ENCODE peak calls at places on chromosomes 12 and 14, in seven cellular contexts. I is pancreas, L is tibial artery, F is uterus, B is fibroblast of mammary gland, W is brain microvascular endothelial cell, G is OCI-LY7. V is an unnamed sample.

GRCh38 chr12:8823565-8824300 is 1.3 kb downstream of the A2ML1 start:
- DNase-seq in I (no peak), L (no peak), F (peak), B (peak), W (no peak), G (peak), V (no peak)

GRCh38 chr12:38159092-38159551 is 157.5 kb upstream of the ALG10B start:
- DNase-seq in I (peak), L (no peak), F (no peak), B (no peak), W (no peak), G (no peak), V (no peak)

GRCh38 chr14:49106721-49107689 is 479.2 kb downstream of the RPS29 start:
- DNase-seq in I (no peak), L (no peak), F (no peak), B (peak), W (peak), G (no peak), V (peak)

GRCh38 chr12:48454675-48455074 is 17.7 kb upstream of the ANP32D start:
- DNase-seq in I (no peak), L (no peak), F (no peak), B (peak), W (peak), G (peak), V (peak)

GRCh38 chr12:55833056-55833455 is 3.7 kb upstream of the DNAJC14 start:
- DNase-seq in I (no peak), L (no peak), F (no peak), B (no peak), W (no peak), G (no peak), V (no peak)

GRCh38 chr14:104977008-104977680 is 1.0 kb downstream of the AHNAK2 start:
- DNase-seq in I (peak), L (peak), F (no peak), B (no peak), W (no peak), G (no peak), V (no peak)

GRCh38 chr14:101828038-101828437 is 66.5 kb downstream of the PPP2R5C start:
- DNase-seq in I (no peak), L (no peak), F (no peak), B (no peak), W (no peak), G (no peak), V (no peak)

GRCh38 chr12:130555628-130556485 is 160.2 kb downstream of the RIMBP2 start:
- DNase-seq in I (peak), L (no peak), F (no peak), B (no peak), W (no peak), G (no peak), V (no peak)

GRCh38 chr14:21965042-21965441 is 291.4 kb upstream of the OR4E1 start:
- DNase-seq in I (no peak), L (no peak), F (no peak), B (no peak), W (no peak), G (peak), V (no peak)

GRCh38 chr12:131151558-131152345 is 198.0 kb downstream of the ADGRD1 start:
- DNase-seq in I (no peak), L (peak), F (no peak), B (no peak), W (no peak), G (no peak), V (no peak)

GRCh38 chr14:90398315-90398811 is 1.5 kb downstream of the CALM1 start:
- DNase-seq in I (peak), L (peak), F (no peak), B (no peak), W (peak), G (peak), V (no peak)

GRCh38 chr14:61644834-61645233 is 50.5 kb upstream of the HIF1A start:
- DNase-seq in I (no peak), L (no peak), F (no peak), B (no peak), W (no peak), G (peak), V (no peak)

GRCh38 chr12:97535582-97535981 is 73.0 kb downstream of the RMST start:
- DNase-seq in I (no peak), L (no peak), F (no peak), B (peak), W (no peak), G (no peak), V (no peak)

GRCh38 chr14:104115691-104116543 is 22.5 kb upstream of the KIF26A start:
- DNase-seq in I (peak), L (peak), F (no peak), B (no peak), W (no peak), G (no peak), V (no peak)

GRCh38 chr12:95173392-95174251 is 43.6 kb downstream of the FGD6 start:
- DNase-seq in I (peak), L (no peak), F (peak), B (peak), W (peak), G (no peak), V (no peak)

GRCh38 chr14:101064121-101064661 is 160.7 kb upstream of the RTL1 start:
- DNase-seq in I (no peak), L (peak), F (no peak), B (no peak), W (no peak), G (no peak), V (no peak)

GRCh38 chr12:19419086-19419485 is 20.2 kb upstream of the AEBP2 start:
- DNase-seq in I (no peak), L (no peak), F (no peak), B (no peak), W (no peak), G (no peak), V (no peak)

GRCh38 chr14:68394113-68394718 is 398.7 kb downstream of the ZFP36L1 start:
- DNase-seq in I (no peak), L (no peak), F (no peak), B (no peak), W (no peak), G (no peak), V (no peak)

GRCh38 chr12:127174881-127175280 is 1092.1 kb upstream of the TMEM132C start:
- DNase-seq in I (no peak), L (no peak), F (no peak), B (peak), W (no peak), G (no peak), V (no peak)

GRCh38 chr12:105493091-105493615 is 162.7 kb downstream of the C12orf75 start:
- DNase-seq in I (no peak), L (no peak), F (no peak), B (no peak), W (no peak), G (no peak), V (no peak)

GRCh38 chr14:71130491-71131179 is 223.4 kb downstream of the PCNX1 start:
- DNase-seq in I (no peak), L (no peak), F (no peak), B (peak), W (peak), G (peak), V (peak)

GRCh38 chr14:70188292-70188607 is 501 bp downstream of the SLC8A3 start:
- DNase-seq in I (peak), L (no peak), F (no peak), B (no peak), W (no peak), G (no peak), V (no peak)

GRCh38 chr12:128970941-128971340 is 117.7 kb downstream of the GLT1D1 start:
- DNase-seq in I (no peak), L (no peak), F (no peak), B (no peak), W (no peak), G (no peak), V (no peak)

GRCh38 chr14:79044894-79045624 is 874.9 kb downstream of the NRXN3 start:
- DNase-seq in I (peak), L (no peak), F (peak), B (peak), W (peak), G (no peak), V (peak)

GRCh38 chr14:68458253-68458652 is 334.6 kb downstream of the ZFP36L1 start:
- DNase-seq in I (no peak), L (no peak), F (no peak), B (no peak), W (no peak), G (no peak), V (no peak)

GRCh38 chr14:77761205-77761931 is 412 bp upstream of the SNW1 start:
- DNase-seq in I (no peak), L (peak), F (peak), B (peak), W (peak), G (peak), V (no peak)

GRCh38 chr12:57085999-57086950 is 2.6 kb upstream of the NAB2 start:
- DNase-seq in I (peak), L (peak), F (peak), B (peak), W (peak), G (peak), V (no peak)

GRCh38 chr14:53951661-53952265 is 4.9 kb downstream of the BMP4 start:
- DNase-seq in I (peak), L (no peak), F (no peak), B (no peak), W (no peak), G (no peak), V (no peak)

GRCh38 chr12:58818546-58818945 is 101.8 kb downstream of the LRIG3 start:
- DNase-seq in I (no peak), L (no peak), F (no peak), B (peak), W (no peak), G (no peak), V (no peak)

GRCh38 chr12:68804654-68805591 is 3.1 kb upstream of the MDM2 start:
- DNase-seq in I (peak), L (no peak), F (no peak), B (no peak), W (no peak), G (no peak), V (no peak)

GRCh38 chr12:78088391-78088832 is 257.7 kb downstream of the NAV3 start:
- DNase-seq in I (no peak), L (no peak), F (no peak), B (peak), W (no peak), G (peak), V (no peak)

DNA sequence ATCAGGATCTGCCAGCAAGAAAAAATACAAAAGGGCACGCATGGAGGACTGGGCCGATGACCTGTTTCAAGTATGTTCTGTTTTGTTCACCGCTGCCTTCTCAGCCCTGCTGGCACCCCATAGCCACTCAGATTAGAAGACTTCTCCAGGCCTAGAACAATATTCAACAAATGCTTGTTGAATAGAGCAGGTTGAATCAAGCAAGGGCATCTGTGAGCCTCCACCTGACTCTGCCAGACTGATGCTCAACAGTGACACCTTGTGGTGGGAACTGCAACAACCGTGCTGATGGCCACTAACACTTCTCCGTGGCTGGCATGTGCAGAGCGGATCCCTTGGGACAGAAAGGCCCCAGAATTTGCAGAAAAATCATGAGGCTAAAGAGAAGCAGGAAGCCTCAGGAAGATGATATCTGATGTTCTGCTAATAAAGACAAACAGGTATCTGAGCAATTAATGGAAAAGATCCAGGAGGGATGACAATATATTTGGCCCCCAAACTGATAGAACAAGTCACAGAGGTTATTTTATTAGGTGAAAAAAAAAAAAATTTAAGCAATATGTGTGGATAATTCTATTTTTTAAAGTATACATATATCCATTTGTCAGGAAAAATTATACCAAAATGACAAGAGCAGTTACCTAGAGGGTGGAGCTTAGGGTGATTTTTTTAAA is 114.3 kb downstream of the KSR2 start:
- DNase-seq in I (peak), L (no peak), F (no peak), B (peak), W (peak), G (peak), V (no peak)
- TF ChIP-seq CTCF in I (peak), L (no peak), F (peak), B (peak), W (peak), G (peak), V (peak)

GRCh38 chr12:27330846-27331245 is 1.8 kb upstream of the BMAL2 start:
- DNase-seq in I (no peak), L (no peak), F (no peak), B (no peak), W (no peak), G (no peak), V (no peak)
- H3K4me3 ChIP-seq in I (no peak), L (no peak), F (no peak), B (no peak), W (no peak), G (no peak), V (no peak)

GRCh38 chr14:35147711-35148110 is 25.4 kb downstream of the PRORP start:
- DNase-seq in I (no peak), L (no peak), F (no peak), B (no peak), W (no peak), G (no peak), V (no peak)

GRCh38 chr14:35147186-35147585 is 24.8 kb downstream of the PRORP start:
- DNase-seq in I (no peak), L (no peak), F (no peak), B (no peak), W (no peak), G (no peak), V (no peak)

GRCh38 chr14:35140718-35141581 is 18.6 kb downstream of the PRORP start:
- DNase-seq in I (no peak), L (no peak), F (no peak), B (peak), W (no peak), G (peak), V (no peak)

GRCh38 chr14:35146711-35147149 is 24.4 kb downstream of the PRORP start:
- DNase-seq in I (no peak), L (no peak), F (no peak), B (no peak), W (no peak), G (no peak), V (no peak)

DNA sequence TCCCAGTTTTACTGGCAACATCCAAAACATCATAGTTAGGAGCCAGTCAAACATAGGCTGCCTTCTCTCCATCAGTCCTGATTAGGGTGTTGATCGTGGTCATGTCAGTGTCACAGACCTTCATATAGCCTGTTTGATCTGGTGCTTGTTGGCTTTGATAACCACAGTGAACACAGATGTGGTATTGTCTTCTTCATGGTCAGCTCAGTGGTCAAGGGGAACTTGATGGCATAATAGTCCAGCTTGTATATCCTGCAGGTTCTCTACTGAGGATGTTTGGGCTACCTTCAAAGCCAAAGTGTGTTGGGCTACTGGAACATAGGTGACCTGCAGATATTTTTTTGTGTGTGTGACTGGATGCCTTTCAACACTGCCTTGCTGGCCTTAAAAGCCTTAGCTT is 21.7 kb downstream of the PRORP start:
- DNase-seq in I (no peak), L (no peak), F (no peak), B (no peak), W (no peak), G (no peak), V (no peak)
- TF ChIP-seq CTCF in I (no peak), L (no peak), F (no peak), B (no peak), W (no peak), G (no peak), V (no peak)

DNA sequence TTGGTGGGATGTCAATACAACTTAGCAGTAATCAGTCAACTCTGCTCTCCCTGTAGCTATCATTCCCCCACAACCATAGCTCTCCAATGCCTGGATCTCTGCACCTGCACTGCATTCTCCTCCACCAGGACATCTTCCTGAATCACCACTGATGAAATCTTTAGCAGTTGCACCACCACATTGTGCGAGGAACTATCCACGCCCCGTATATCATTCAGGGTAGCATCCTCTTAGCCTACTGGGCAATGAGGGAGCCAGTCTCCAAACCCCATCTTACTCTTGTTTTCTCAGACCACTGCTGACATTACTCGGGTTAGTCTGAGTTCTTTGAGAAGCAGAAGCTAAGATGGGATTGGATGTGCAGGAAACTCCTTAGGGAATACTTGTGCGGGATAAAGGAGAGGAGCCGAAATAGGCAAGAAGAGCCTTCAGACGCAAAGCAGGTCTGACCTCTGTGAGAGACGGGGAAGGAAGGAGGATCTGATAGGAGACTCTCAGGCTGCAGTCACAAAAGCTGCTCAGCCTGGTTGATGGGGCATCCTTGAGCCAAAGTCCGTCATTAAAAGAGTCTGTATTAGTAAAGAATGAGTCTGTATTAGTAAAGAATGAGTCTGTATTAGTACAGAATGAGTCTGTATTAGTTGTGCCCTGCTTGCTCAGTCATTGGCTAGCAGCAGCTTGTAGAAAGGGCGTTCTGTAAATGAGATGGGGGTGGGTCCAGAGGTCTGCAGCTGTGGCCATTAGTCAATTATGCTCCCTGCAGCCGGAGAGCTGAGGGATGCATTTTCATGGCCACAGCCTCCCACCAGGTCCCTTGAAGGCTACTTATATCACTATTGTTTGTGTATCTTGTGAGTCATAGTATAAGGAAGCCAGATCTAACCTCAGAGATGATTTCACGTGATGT is 49.6 kb upstream of the RASSF3 start:
- DNase-seq in I (no peak), L (no peak), F (peak), B (peak), W (peak), G (no peak), V (no peak)
- H3K4me3 ChIP-seq in I (no peak), L (no peak), F (no peak), B (no peak), W (peak), G (no peak), V (no peak)

GRCh38 chr12:30807695-30808034 is 52.9 kb upstream of the CAPRIN2 start:
- DNase-seq in I (no peak), L (no peak), F (no peak), B (no peak), W (no peak), G (no peak), V (no peak)

GRCh38 chr12:30810918-30811317 is 56.2 kb upstream of the CAPRIN2 start:
- DNase-seq in I (no peak), L (no peak), F (no peak), B (no peak), W (no peak), G (no peak), V (no peak)

GRCh38 chr12:30806989-30807694 is 52.4 kb upstream of the CAPRIN2 start:
- DNase-seq in I (peak), L (no peak), F (no peak), B (peak), W (peak), G (peak), V (no peak)

DNA sequence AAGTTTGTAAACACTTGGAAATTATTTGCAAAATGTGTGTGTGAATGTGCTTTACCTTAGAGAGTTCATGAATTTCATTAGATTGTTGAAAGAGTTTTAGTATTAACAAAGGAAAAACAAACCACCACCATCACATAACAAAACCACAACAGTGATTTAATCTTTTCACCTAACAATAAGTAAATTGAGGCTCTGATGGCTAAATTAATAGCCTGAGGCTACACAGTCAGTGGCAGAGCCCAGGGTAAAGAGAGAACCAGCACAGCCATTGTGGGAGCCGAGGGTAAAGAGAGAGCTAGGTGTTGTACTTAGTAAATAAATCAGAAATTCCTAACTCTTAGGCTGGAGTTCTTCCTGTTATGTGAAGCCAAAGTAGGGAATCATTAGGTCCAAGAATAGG is 51.2 kb upstream of the CAPRIN2 start:
- DNase-seq in I (no peak), L (no peak), F (no peak), B (no peak), W (no peak), G (no peak), V (no peak)
- TF ChIP-seq CTCF in I (no peak), L (no peak), F (no peak), B (no peak), W (no peak), G (no peak), V (no peak)

GRCh38 chr12:132954471-132955048 is 1.5 kb downstream of the ZNF605 start:
- DNase-seq in I (no peak), L (peak), F (no peak), B (peak), W (no peak), G (no peak), V (no peak)
- H3K4me3 ChIP-seq in I (peak), L (peak), F (peak), B (peak), W (peak), G (no peak), V (peak)

GRCh38 chr12:44000309-44000952 is 164.6 kb downstream of the TMEM117 start:
- DNase-seq in I (peak), L (no peak), F (no peak), B (peak), W (peak), G (peak), V (peak)
- TF ChIP-seq CTCF in I (peak), L (no peak), F (no peak), B (peak), W (peak), G (peak), V (peak)

GRCh38 chr12:114414031-114414865 is 8.3 kb upstream of the TBX5 start:
- DNase-seq in I (no peak), L (no peak), F (no peak), B (no peak), W (no peak), G (no peak), V (no peak)

GRCh38 chr12:114409796-114410520 is 4.0 kb upstream of the TBX5 start:
- DNase-seq in I (no peak), L (no peak), F (no peak), B (peak), W (no peak), G (no peak), V (no peak)

GRCh38 chr12:114411081-114411836 is 5.3 kb upstream of the TBX5 start:
- DNase-seq in I (no peak), L (no peak), F (no peak), B (peak), W (no peak), G (no peak), V (no peak)

GRCh38 chr12:114412825-114413749 is 7.1 kb upstream of the TBX5 start:
- DNase-seq in I (no peak), L (no peak), F (no peak), B (no peak), W (no peak), G (no peak), V (no peak)

GRCh38 chr12:114412307-114412706 is 6.4 kb upstream of the TBX5 start:
- DNase-seq in I (no peak), L (no peak), F (no peak), B (no peak), W (no peak), G (no peak), V (no peak)
- H3K4me3 ChIP-seq in I (no peak), L (no peak), F (no peak), B (no peak), W (no peak), G (no peak), V (no peak)

GRCh38 chr12:6723607-6724408 is at the start of gene COPS7A:
- DNase-seq in I (peak), L (peak), F (peak), B (peak), W (peak), G (peak), V (peak)
- TF ChIP-seq CTCF in I (no peak), L (no peak), F (no peak), B (no peak), W (no peak), G (peak), V (no peak)

GRCh38 chr12:10211101-10211974 is 1.3 kb upstream of the GABARAPL1 start:
- DNase-seq in I (peak), L (peak), F (no peak), B (no peak), W (no peak), G (no peak), V (no peak)
- H3K4me3 ChIP-seq in I (no peak), L (no peak), F (peak), B (no peak), W (no peak), G (no peak), V (no peak)

V was measured in retinal pigment epithelial cell.